ENCODE peak calls at places on chromosomes 7 and 10, in ten cellular contexts. Q, V, X, P, E, O, F, U, Z and T are unnamed samples.

GRCh38 chr7:50591480-50592438 is 26.6 kb upstream of the DDC start:
- DNase-seq in Q (peak; percentile 60), V (no peak), X (peak; percentile 97), P (peak; percentile 30), E (no peak), O (no peak), F (no peak), U (no peak), Z (no peak), T (peak; percentile 29)

GRCh38 chr7:150855046-150855445 is 2.7 kb downstream of the AOC1 start:
- DNase-seq in Q (no peak), V (no peak), X (no peak), P (no peak), E (no peak), O (no peak), F (no peak), U (no peak), Z (no peak), T (no peak)

GRCh38 chr10:124221356-124222297 is 128.2 kb upstream of the CHST15 start:
- DNase-seq in Q (no peak), V (no peak), X (no peak), P (no peak), E (no peak), O (no peak), F (no peak), U (no peak), Z (no peak), T (peak; percentile 29)

GRCh38 chr10:82221750-82222149 is 346.8 kb downstream of the NRG3 start:
- DNase-seq in Q (no peak), V (no peak), X (peak; percentile 4), P (no peak), E (no peak), O (no peak), F (no peak), U (peak; percentile 2), Z (no peak), T (no peak)

GRCh38 chr10:79490400-79491081 is 21.8 kb upstream of the EIF5AL1 start:
- DNase-seq in Q (no peak), V (no peak), X (peak; percentile 42), P (peak; percentile 41), E (peak; percentile 33), O (peak; percentile 33), F (no peak), U (no peak), Z (no peak), T (peak; percentile 81)

GRCh38 chr10:89337493-89337892 is 9.7 kb downstream of the IFIT3 start:
- DNase-seq in Q (no peak), V (no peak), X (no peak), P (no peak), E (no peak), O (peak; percentile 64), F (no peak), U (no peak), Z (no peak), T (peak; percentile 54)

GRCh38 chr10:1548596-1548995 is 188.7 kb downstream of the ADARB2 start:
- DNase-seq in Q (no peak), V (no peak), X (no peak), P (no peak), E (no peak), O (no peak), F (no peak), U (no peak), Z (no peak), T (no peak)

GRCh38 chr7:128135275-128136214 is 104.3 kb upstream of the LRRC4 start:
- DNase-seq in Q (no peak), V (peak; percentile 14), X (peak; percentile 77), P (peak; percentile 71), E (peak; percentile 59), O (peak; percentile 92), F (peak; percentile 37), U (peak; percentile 79), Z (peak; percentile 43), T (peak; percentile 41)

GRCh38 chr10:69004821-69005220 is 16.2 kb downstream of the KIFBP start:
- DNase-seq in Q (no peak), V (peak; percentile 60), X (peak; percentile 11), P (peak; percentile 25), E (no peak), O (peak; percentile 78), F (peak; percentile 59), U (peak; percentile 10), Z (no peak), T (peak; percentile 62)

GRCh38 chr7:73482746-73483145 is 39.3 kb downstream of the BAZ1B start:
- DNase-seq in Q (no peak), V (no peak), X (peak; percentile 94), P (no peak), E (no peak), O (no peak), F (no peak), U (no peak), Z (no peak), T (peak; percentile 26)

GRCh38 chr10:73889014-73889413 is 14.7 kb upstream of the CAMK2G start:
- DNase-seq in Q (peak; percentile 95), V (peak; percentile 48), X (no peak), P (peak; percentile 45), E (peak; percentile 54), O (peak; percentile 98), F (peak; percentile 72), U (peak; percentile 92), Z (no peak), T (peak; percentile 97)

GRCh38 chr7:106056513-106057203 is 55.5 kb downstream of the SYPL1 start:
- DNase-seq in Q (peak; percentile 22), V (peak; percentile 64), X (peak; percentile 92), P (peak; percentile 81), E (peak; percentile 75), O (peak; percentile 87), F (peak; percentile 70), U (peak; percentile 91), Z (peak; percentile 55), T (peak; percentile 72)

GRCh38 chr10:97081621-97082235 is 104.0 kb downstream of the SLIT1 start:
- DNase-seq in Q (no peak), V (peak; percentile 13), X (peak; percentile 21), P (peak; percentile 86), E (peak; percentile 51), O (peak; percentile 72), F (peak; percentile 62), U (peak; percentile 12), Z (peak; percentile 3), T (peak; percentile 50)

GRCh38 chr10:113128450-113129105 is 178.5 kb downstream of the TCF7L2 start:
- DNase-seq in Q (no peak), V (no peak), X (peak; percentile 16), P (no peak), E (no peak), O (peak; percentile 57), F (no peak), U (peak; percentile 41), Z (no peak), T (no peak)

GRCh38 chr7:14023342-14023741 is 33.9 kb upstream of the ETV1 start:
- DNase-seq in Q (no peak), V (no peak), X (peak; percentile 11), P (no peak), E (no peak), O (no peak), F (no peak), U (no peak), Z (no peak), T (no peak)

GRCh38 chr10:66836057-66836456 is 89.8 kb upstream of the LRRTM3 start:
- DNase-seq in Q (no peak), V (no peak), X (no peak), P (peak; percentile 65), E (no peak), O (peak; percentile 23), F (no peak), U (no peak), Z (no peak), T (peak; percentile 77)

GRCh38 chr10:29140991-29141390 is 147.9 kb upstream of the LYZL1 start:
- DNase-seq in Q (no peak), V (peak; percentile 69), X (no peak), P (no peak), E (no peak), O (peak; percentile 93), F (no peak), U (no peak), Z (no peak), T (peak; percentile 94)

GRCh38 chr7:23093546-23093945 is 12.0 kb upstream of the KLHL7 start:
- DNase-seq in Q (no peak), V (no peak), X (no peak), P (no peak), E (no peak), O (peak; percentile 85), F (no peak), U (no peak), Z (no peak), T (peak; percentile 91)

GRCh38 chr7:157176771-157177170 is 38.0 kb downstream of the UBE3C start:
- DNase-seq in Q (no peak), V (no peak), X (no peak), P (no peak), E (no peak), O (no peak), F (no peak), U (no peak), Z (no peak), T (no peak)

GRCh38 chr10:34148258-34148657 is 666.8 kb downstream of the PARD3 start:
- DNase-seq in Q (no peak), V (no peak), X (no peak), P (no peak), E (no peak), O (no peak), F (no peak), U (no peak), Z (no peak), T (no peak)

GRCh38 chr10:28254290-28254985 is 48.4 kb downstream of the MPP7 start:
- DNase-seq in Q (no peak), V (peak; percentile 6), X (no peak), P (peak; percentile 20), E (peak; percentile 45), O (peak; percentile 63), F (no peak), U (no peak), Z (no peak), T (peak; percentile 44)

GRCh38 chr7:16916111-16916639 is 34.4 kb upstream of the AGR3 start:
- DNase-seq in Q (no peak), V (peak; percentile 68), X (no peak), P (peak; percentile 61), E (no peak), O (peak; percentile 81), F (no peak), U (no peak), Z (no peak), T (peak; percentile 90)

GRCh38 chr7:151830121-151830815 is 46.6 kb downstream of the PRKAG2 start:
- DNase-seq in Q (no peak), V (no peak), X (no peak), P (no peak), E (no peak), O (no peak), F (no peak), U (no peak), Z (no peak), T (no peak)